ENCODE peak calls at places on chromosomes 5 and 9, in five cellular contexts. H, T, S, M and J are unnamed samples.

GRCh38 chr9:121285835-121286687 is 18.1 kb downstream of the GSN start:
- DNase-seq in H (no peak), T (no peak), S (peak), M (peak), J (peak)

GRCh38 chr5:3269400-3270169 is 326.0 kb upstream of the IRX1 start:
- DNase-seq in H (no peak), T (no peak), S (no peak), M (no peak), J (no peak)

GRCh38 chr5:122014232-122014940 is 52.6 kb downstream of the SRFBP1 start:
- DNase-seq in H (no peak), T (no peak), S (no peak), M (no peak), J (peak)

GRCh38 chr9:38039090-38039906 is 29.7 kb downstream of the SHB start:
- DNase-seq in H (no peak), T (no peak), S (no peak), M (no peak), J (peak)

GRCh38 chr9:129497837-129498450 is 123.0 kb downstream of the C9orf50 start:
- DNase-seq in H (no peak), T (no peak), S (no peak), M (no peak), J (no peak)

GRCh38 chr9:1173986-1174385 is 123.8 kb downstream of the DMRT2 start:
- DNase-seq in H (no peak), T (no peak), S (no peak), M (no peak), J (no peak)

GRCh38 chr9:89999534-90000370 is 394.9 kb downstream of the GADD45G start:
- DNase-seq in H (no peak), T (no peak), S (peak), M (peak), J (peak)

GRCh38 chr9:124776952-124777645 is at the start of gene OLFML2A:
- DNase-seq in H (no peak), T (no peak), S (no peak), M (peak), J (no peak)

GRCh38 chr5:13955896-13956295 is 11.4 kb upstream of the DNAH5 start:
- DNase-seq in H (no peak), T (no peak), S (no peak), M (no peak), J (no peak)

GRCh38 chr5:35294017-35294416 is 63.7 kb upstream of the PRLR start:
- DNase-seq in H (no peak), T (no peak), S (no peak), M (no peak), J (no peak)

GRCh38 chr5:102763734-102764133 is 8.6 kb downstream of the PAM start:
- DNase-seq in H (no peak), T (no peak), S (no peak), M (no peak), J (no peak)

GRCh38 chr9:135886147-135886981 is 21.0 kb downstream of the CAMSAP1 start:
- DNase-seq in H (no peak), T (no peak), S (peak), M (peak), J (no peak)

GRCh38 chr5:55407059-55407684 is 99.4 kb downstream of the MTREX start:
- DNase-seq in H (no peak), T (peak), S (peak), M (peak), J (peak)

GRCh38 chr5:10424124-10424731 is 17.5 kb upstream of the ROPN1L start:
- DNase-seq in H (peak), T (peak), S (peak), M (peak), J (peak)